ENCODE peak calls at places on chromosomes 4 and X, in ten cellular contexts. P is A549, R is esophagus squamous epithelium, N is right lobe of liver, L is tibial nerve, Z is heart left ventricle, F is suprapubic skin, Y is ovary, C is Peyer's patch, Q is thyroid gland. K is an unnamed sample.

GRCh38 chrX:9317174-9317573 is 147.7 kb upstream of the TBL1X start:
- DNase-seq in C (no peak), Z (no peak), Q (no peak), Y (no peak), R (no peak), N (no peak), L (no peak), F (no peak), P (no peak), K (no peak)

GRCh38 chr4:25915359-25915716 is 1.3 kb downstream of the SMIM20 start:
- DNase-seq in P (no peak), N (no peak), L (peak; percentile 63), Y (peak; percentile 49), Q (no peak), F (no peak), C (no peak), Z (peak; percentile 46), R (no peak), K (no peak)

GRCh38 chr4:147581601-147582350 is 35.4 kb upstream of the TMEM184C start:
- DNase-seq in R (no peak), L (no peak), F (no peak), Y (no peak), N (no peak), C (no peak), P (no peak), Q (no peak), Z (no peak), K (no peak)

GRCh38 chr4:4848540-4848939 is 10.9 kb upstream of the MSX1 start:
- DNase-seq in Z (no peak), Q (no peak), F (peak; percentile 52), R (no peak), P (no peak), N (no peak), L (no peak), Y (peak; percentile 9), C (peak; percentile 23), K (no peak)

GRCh38 chrX:43804021-43804420 is 78.2 kb downstream of the MAOB start:
- DNase-seq in L (no peak), F (no peak), C (no peak), Z (no peak), R (no peak), N (no peak), P (no peak), Y (no peak), Q (no peak), K (no peak)

GRCh38 chr4:102526532-102526931 is 25.4 kb downstream of the NFKB1 start:
- DNase-seq in C (no peak), L (no peak), R (no peak), Y (no peak), Z (no peak), F (no peak), N (no peak), Q (no peak), P (no peak), K (no peak)

GRCh38 chrX:74925210-74926088 is at the start of gene NEXMIF:
- DNase-seq in C (no peak), L (no peak), P (peak; percentile 36), Y (no peak), F (no peak), Z (no peak), N (peak; percentile 39), Q (peak; percentile 34), R (no peak), K (no peak)

GRCh38 chr4:92791876-92792490 is 488.2 kb downstream of the GRID2 start:
- DNase-seq in C (no peak), N (no peak), F (no peak), L (no peak), P (no peak), R (no peak), Q (peak; percentile 76), Y (no peak), Z (no peak), K (no peak)

GRCh38 chrX:1134976-1135375 is 77.5 kb downstream of the CRLF2 start:
- DNase-seq in P (no peak), Y (no peak), L (no peak), Q (no peak), C (no peak), Z (no peak), R (no peak), F (peak; percentile 45), N (no peak), K (no peak)

GRCh38 chrX:70129811-70130210 is 3.4 kb upstream of the IGBP1 start:
- DNase-seq in P (peak; percentile 21), R (no peak), C (no peak), Y (no peak), L (no peak), Z (no peak), F (no peak), N (no peak), Q (no peak), K (peak; percentile 18)

GRCh38 chr4:63396269-63396668 is 1013.0 kb downstream of the TECRL start:
- DNase-seq in N (no peak), Z (no peak), L (no peak), C (no peak), R (no peak), F (no peak), Q (no peak), P (no peak), Y (no peak), K (no peak)

GRCh38 chr4:89545315-89545714 is 237.7 kb upstream of the GPRIN3 start:
- DNase-seq in Z (no peak), F (no peak), Q (no peak), P (no peak), N (no peak), Y (no peak), R (no peak), C (no peak), L (no peak), K (no peak)

GRCh38 chr4:48268956-48269860 is at the start of gene TEC:
- DNase-seq in C (peak; percentile 58), R (peak; percentile 10), L (peak; percentile 19), Q (peak; percentile 63), Z (peak; percentile 43), P (peak; percentile 60), N (peak; percentile 60), F (peak; percentile 85), Y (peak; percentile 53), K (no peak)
- TF ChIP-seq POLR2A in C (peak; percentile 94), R (no peak), L (peak; percentile 55), Q (peak; percentile 80), Z (peak; percentile 58), P (peak; percentile 28), N (peak; percentile 82), F (peak; percentile 46), Y (no peak), K (no peak)

GRCh38 chr4:70839537-70840093 is at the start of gene GRSF1:
- DNase-seq in Q (peak; percentile 93), Y (peak; percentile 95), R (peak; percentile 73), L (peak; percentile 87), N (peak; percentile 97), C (peak; percentile 94), P (peak; percentile 93), F (peak; percentile 96), Z (peak; percentile 95), K (peak; percentile 80)
- TF ChIP-seq POLR2A in Q (peak; percentile 75), Y (peak; percentile 59), R (no peak), L (peak; percentile 76), N (peak; percentile 78), C (peak; percentile 71), P (peak; percentile 86), F (peak; percentile 42), Z (peak; percentile 62), K (peak; percentile 91)

GRCh38 chr4:83012631-83013419 is 2.2 kb upstream of the LIN54 start:
- DNase-seq in F (peak; percentile 98), Y (peak; percentile 99), R (peak; percentile 73), L (peak; percentile 92), C (peak; percentile 99), Q (peak; percentile 97), N (peak; percentile 99), P (peak; percentile 97), Z (peak; percentile 98), K (peak; percentile 71)
- TF ChIP-seq POLR2A in F (no peak), Y (peak; percentile 27), R (no peak), L (peak; percentile 74), C (peak; percentile 69), Q (peak; percentile 80), N (peak; percentile 76), P (peak; percentile 69), Z (peak; percentile 49), K (peak; percentile 56)

GRCh38 chrX:123962794-123963373 is 1.4 kb downstream of the STAG2 start:
- DNase-seq in L (peak; percentile 82), N (peak; percentile 89), Q (peak; percentile 89), P (peak; percentile 94), F (peak; percentile 92), R (peak; percentile 23), C (peak; percentile 81), Z (peak; percentile 91), Y (peak; percentile 90), K (peak; percentile 42)
- TF ChIP-seq POLR2A in L (peak; percentile 73), N (peak; percentile 81), Q (peak; percentile 88), P (no peak), F (peak; percentile 69), R (no peak), C (peak; percentile 83), Z (peak; percentile 64), Y (peak; percentile 56), K (peak; percentile 39)

DNA sequence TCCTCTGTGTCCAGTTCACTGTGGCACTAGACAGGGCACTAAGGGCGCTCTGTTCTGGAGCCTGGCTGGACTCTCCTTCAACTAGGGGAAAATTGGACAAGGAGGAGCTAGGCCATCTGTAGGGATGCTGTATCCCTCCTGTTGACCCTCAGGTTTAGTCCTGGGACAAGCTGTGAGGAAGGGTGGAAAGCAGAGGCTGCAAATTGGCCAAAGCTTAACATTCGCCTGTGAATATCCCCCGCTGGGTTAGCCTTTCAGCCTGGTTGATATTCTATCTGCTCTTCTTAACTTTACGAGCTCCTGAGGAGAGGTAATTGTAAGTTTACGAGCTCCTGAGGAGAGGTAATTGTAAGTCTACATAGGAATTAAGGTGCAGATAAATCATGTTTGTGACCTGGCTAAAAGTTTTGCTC is 64.3 kb upstream of the ENPEP start:
- DNase-seq in R (no peak), Q (no peak), C (no peak), L (no peak), F (no peak), Z (no peak), Y (no peak), P (no peak), N (no peak), K (no peak)
- TF ChIP-seq POLR2A in R (no peak), Q (no peak), C (no peak), L (no peak), F (no peak), Z (no peak), Y (no peak), P (no peak), N (no peak), K (no peak)

K was measured in H54.